ENCODE peak calls at places on chromosomes 16 and 17, in eight cellular contexts. S is HCT116, F is WTC11, H is GM23248, G is occipital lobe, N is myocyte, K is right cardiac atrium, Y is progenitor cell of endocrine pancreas. V is an unnamed sample.

GRCh38 chr17:78557598-78558039 is 19.6 kb downstream of the DNAH17 start:
- DNase-seq in F (no peak), Y (no peak), K (no peak), H (peak; percentile 92), N (peak; percentile 76), G (no peak), S (no peak), V (peak; percentile 70)

GRCh38 chr17:76544916-76545365 is 5.1 kb downstream of the PRCD start:
- DNase-seq in H (no peak), F (no peak), S (no peak), G (peak; percentile 53), K (no peak), Y (no peak), N (no peak), V (no peak)

GRCh38 chr17:79560527-79560926 is 50.3 kb downstream of the RBFOX3 start:
- DNase-seq in H (no peak), K (no peak), Y (no peak), N (no peak), F (no peak), G (no peak), S (no peak), V (no peak)

GRCh38 chr16:87145181-87146176 is 171.7 kb downstream of the C16orf95 start:
- DNase-seq in H (peak; percentile 51), N (peak; percentile 8), S (peak; percentile 97), G (no peak), F (no peak), K (peak; percentile 56), Y (no peak), V (peak; percentile 99)

GRCh38 chr16:84367297-84367680 is 1.0 kb upstream of the ATP2C2 start:
- DNase-seq in K (no peak), G (no peak), F (no peak), N (no peak), H (no peak), Y (no peak), S (no peak), V (no peak)

GRCh38 chr17:18958611-18959010 is 6.6 kb downstream of the SLC5A10 start:
- DNase-seq in Y (no peak), F (no peak), K (peak; percentile 23), S (no peak), G (no peak), H (no peak), N (no peak), V (no peak)

GRCh38 chr16:84015399-84015798 is 27.2 kb downstream of the SLC38A8 start:
- DNase-seq in Y (no peak), K (no peak), H (no peak), G (no peak), N (no peak), S (no peak), F (no peak), V (no peak)

GRCh38 chr16:50808929-50809538 is 67.1 kb downstream of the CYLD start:
- DNase-seq in N (peak; percentile 20), Y (no peak), G (no peak), K (no peak), H (no peak), F (no peak), S (no peak), V (no peak)

GRCh38 chr17:80673152-80673920 is 128.7 kb downstream of the RPTOR start:
- DNase-seq in F (no peak), H (peak; percentile 22), K (no peak), S (no peak), Y (no peak), N (no peak), G (no peak), V (peak; percentile 66)